ENCODE peak calls at places on chromosomes 4 and X, in five cellular contexts. One of them, this sample, is unnamed.
A peak's percentile ranks its signal among the peaks of the same experiment; 100 is the strongest.

GRCh38 chr4:71262161-71262560 is 76.7 kb upstream of the SLC4A4 start:
- DNase-seq in H1: no peak
- DNase-seq in HepG2: no peak
- DNase-seq in GM12878: no peak
- DNase-seq in NT2/D1: no peak
- DNase-seq in this sample: no peak

GRCh38 chrX:151801980-151802379 is 67.4 kb downstream of the CNGA2 start:
- DNase-seq in HepG2: no peak
- DNase-seq in GM12878: no peak
- DNase-seq in H1: no peak
- DNase-seq in NT2/D1: no peak
- DNase-seq in this sample: peak; percentile 19

GRCh38 chr4:4256799-4257198 is 8.8 kb upstream of the TMEM128 start:
- DNase-seq in GM12878: no peak
- DNase-seq in H1: no peak
- DNase-seq in NT2/D1: no peak
- DNase-seq in HepG2: no peak
- DNase-seq in this sample: no peak

GRCh38 chr4:11505225-11505971 is 76.7 kb upstream of the HS3ST1 start:
- DNase-seq in GM12878: no peak
- DNase-seq in NT2/D1: no peak
- DNase-seq in HepG2: no peak
- DNase-seq in H1: no peak
- DNase-seq in this sample: no peak

GRCh38 chr4:34633216-34633615 is 1611.1 kb downstream of the ARAP2 start:
- DNase-seq in H1: no peak
- DNase-seq in GM12878: no peak
- DNase-seq in NT2/D1: no peak
- DNase-seq in HepG2: no peak
- DNase-seq in this sample: no peak

GRCh38 chr4:140857111-140857510 is 100.9 kb upstream of the TBC1D9 start:
- DNase-seq in NT2/D1: no peak
- DNase-seq in GM12878: no peak
- DNase-seq in HepG2: no peak
- DNase-seq in H1: no peak
- DNase-seq in this sample: no peak

GRCh38 chr4:64857198-64857597 is 447.9 kb upstream of the TECRL start:
- DNase-seq in NT2/D1: no peak
- DNase-seq in HepG2: no peak
- DNase-seq in GM12878: no peak
- DNase-seq in H1: no peak
- DNase-seq in this sample: no peak

GRCh38 chr4:41541697-41542096 is 3.7 kb downstream of the LIMCH1 start:
- DNase-seq in NT2/D1: no peak
- DNase-seq in H1: no peak
- DNase-seq in HepG2: no peak
- DNase-seq in GM12878: no peak
- DNase-seq in this sample: no peak

GRCh38 chr4:142091691-142092182 is 455.4 kb downstream of the IL15 start:
- DNase-seq in HepG2: no peak
- DNase-seq in H1: no peak
- DNase-seq in NT2/D1: no peak
- DNase-seq in GM12878: no peak
- DNase-seq in this sample: no peak

GRCh38 chrX:40496728-40497127 is 84.0 kb upstream of the ATP6AP2 start:
- DNase-seq in NT2/D1: no peak
- DNase-seq in H1: no peak
- DNase-seq in HepG2: peak; percentile 4
- DNase-seq in GM12878: no peak
- DNase-seq in this sample: peak; percentile 25

GRCh38 chr4:173091362-173091761 is 77.2 kb upstream of the GALNT7 start:
- DNase-seq in NT2/D1: no peak
- DNase-seq in HepG2: no peak
- DNase-seq in H1: no peak
- DNase-seq in GM12878: no peak
- DNase-seq in this sample: no peak

GRCh38 chr4:185246453-185246852 is 37.1 kb downstream of the SNX25 start:
- DNase-seq in GM12878: no peak
- DNase-seq in NT2/D1: no peak
- DNase-seq in HepG2: no peak
- DNase-seq in H1: no peak
- DNase-seq in this sample: no peak

GRCh38 chr4:170022211-170022610 is 4.0 kb downstream of the MFAP3L start:
- DNase-seq in HepG2: no peak
- DNase-seq in GM12878: no peak
- DNase-seq in H1: no peak
- DNase-seq in NT2/D1: no peak
- DNase-seq in this sample: no peak

GRCh38 chr4:3613980-3614730 is 81.9 kb upstream of the LRPAP1 start:
- DNase-seq in H1: no peak
- DNase-seq in HepG2: peak; percentile 30
- DNase-seq in NT2/D1: no peak
- DNase-seq in GM12878: no peak
- DNase-seq in this sample: no peak

GRCh38 chr4:6730603-6731300 is 14.8 kb downstream of the BLOC1S4 start:
- DNase-seq in GM12878: no peak
- DNase-seq in HepG2: no peak
- DNase-seq in H1: no peak
- DNase-seq in NT2/D1: no peak
- DNase-seq in this sample: no peak

GRCh38 chr4:159206427-159206871 is 103.6 kb downstream of the RAPGEF2 start:
- DNase-seq in HepG2: no peak
- DNase-seq in GM12878: peak; percentile 83
- DNase-seq in H1: no peak
- DNase-seq in NT2/D1: no peak
- DNase-seq in this sample: no peak

GRCh38 chr4:41644288-41644914 is 104.1 kb downstream of the PHOX2B start:
- DNase-seq in H1: peak; percentile 99
- DNase-seq in NT2/D1: peak; percentile 55
- DNase-seq in HepG2: peak; percentile 3
- DNase-seq in GM12878: no peak
- DNase-seq in this sample: no peak

GRCh38 chrX:19698125-19698524 is 182.8 kb upstream of the MAP3K15 start:
- DNase-seq in NT2/D1: no peak
- DNase-seq in HepG2: no peak
- DNase-seq in GM12878: no peak
- DNase-seq in H1: no peak
- DNase-seq in this sample: no peak
- TF ChIP-seq SUZ12 in NT2/D1: no peak
- TF ChIP-seq SUZ12 in HepG2: no peak
- TF ChIP-seq SUZ12 in GM12878: no peak
- TF ChIP-seq SUZ12 in H1: no peak
- TF ChIP-seq SUZ12 in this sample: no peak

GRCh38 chr4:138797646-138798045 is 217.9 kb upstream of the NOCT start:
- DNase-seq in HepG2: no peak
- DNase-seq in NT2/D1: no peak
- DNase-seq in H1: no peak
- DNase-seq in GM12878: no peak
- DNase-seq in this sample: no peak

GRCh38 chr4:138802499-138802898 is 213.1 kb upstream of the NOCT start:
- DNase-seq in NT2/D1: no peak
- DNase-seq in GM12878: no peak
- DNase-seq in HepG2: no peak
- DNase-seq in H1: no peak
- DNase-seq in this sample: no peak

GRCh38 chr4:138796761-138797160 is 218.8 kb upstream of the NOCT start:
- DNase-seq in H1: no peak
- DNase-seq in NT2/D1: no peak
- DNase-seq in HepG2: no peak
- DNase-seq in GM12878: no peak
- DNase-seq in this sample: no peak

DNA sequence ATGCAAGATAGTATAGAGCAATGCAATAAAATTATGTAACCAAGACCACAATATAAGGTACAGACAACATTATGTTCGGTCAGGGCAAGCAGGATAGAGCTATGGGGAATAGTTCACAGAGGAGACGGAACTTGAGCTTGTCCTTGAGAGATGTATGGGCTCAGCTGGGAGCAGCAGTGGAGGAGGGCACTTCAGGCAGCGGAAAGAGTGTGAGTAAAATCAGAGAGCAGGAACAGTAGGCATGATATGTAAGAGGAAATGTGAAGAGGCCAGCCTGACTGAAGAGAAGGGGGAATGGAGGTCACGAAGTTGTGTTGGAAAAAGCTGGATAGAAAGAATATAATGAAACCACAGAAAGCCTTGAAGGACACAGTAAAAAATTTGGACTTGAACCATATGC is 217.2 kb upstream of the NOCT start:
- DNase-seq in GM12878: no peak
- DNase-seq in NT2/D1: no peak
- DNase-seq in HepG2: no peak
- DNase-seq in H1: no peak
- DNase-seq in this sample: no peak
- TF ChIP-seq SUZ12 in GM12878: no peak
- TF ChIP-seq SUZ12 in NT2/D1: no peak
- TF ChIP-seq SUZ12 in HepG2: no peak
- TF ChIP-seq SUZ12 in H1: no peak
- TF ChIP-seq SUZ12 in this sample: no peak

GRCh38 chr4:105145913-105146285 is 777 bp upstream of the TET2 start:
- DNase-seq in GM12878: no peak
- DNase-seq in NT2/D1: no peak
- DNase-seq in HepG2: no peak
- DNase-seq in H1: peak; percentile 66
- DNase-seq in this sample: peak; percentile 10
- TF ChIP-seq SUZ12 in GM12878: no peak
- TF ChIP-seq SUZ12 in NT2/D1: no peak
- TF ChIP-seq SUZ12 in HepG2: no peak
- TF ChIP-seq SUZ12 in H1: no peak
- TF ChIP-seq SUZ12 in this sample: no peak

DNA sequence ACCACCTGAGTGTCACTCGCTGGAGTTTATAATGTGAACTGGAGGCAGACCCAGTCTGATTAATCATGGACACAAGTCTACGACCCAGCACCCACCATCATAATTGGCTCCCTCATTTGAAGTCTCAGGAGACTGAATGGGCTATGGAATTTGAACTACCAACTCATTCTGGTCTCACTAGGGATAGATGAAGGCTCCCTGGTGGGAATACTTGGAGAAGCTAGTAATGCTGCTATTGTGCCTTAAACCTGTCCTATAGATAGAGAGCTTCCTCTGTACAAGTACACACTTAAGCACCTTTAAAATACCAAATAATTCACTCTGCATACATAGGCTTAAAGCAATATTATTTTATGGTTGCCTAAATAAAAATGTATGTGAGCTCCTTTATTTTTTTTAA is 90.8 kb upstream of the SMARCAD1 start:
- DNase-seq in HepG2: no peak
- DNase-seq in GM12878: no peak
- DNase-seq in NT2/D1: no peak
- DNase-seq in H1: no peak
- DNase-seq in this sample: no peak
- TF ChIP-seq SUZ12 in HepG2: no peak
- TF ChIP-seq SUZ12 in GM12878: no peak
- TF ChIP-seq SUZ12 in NT2/D1: no peak
- TF ChIP-seq SUZ12 in H1: no peak
- TF ChIP-seq SUZ12 in this sample: no peak

DNA sequence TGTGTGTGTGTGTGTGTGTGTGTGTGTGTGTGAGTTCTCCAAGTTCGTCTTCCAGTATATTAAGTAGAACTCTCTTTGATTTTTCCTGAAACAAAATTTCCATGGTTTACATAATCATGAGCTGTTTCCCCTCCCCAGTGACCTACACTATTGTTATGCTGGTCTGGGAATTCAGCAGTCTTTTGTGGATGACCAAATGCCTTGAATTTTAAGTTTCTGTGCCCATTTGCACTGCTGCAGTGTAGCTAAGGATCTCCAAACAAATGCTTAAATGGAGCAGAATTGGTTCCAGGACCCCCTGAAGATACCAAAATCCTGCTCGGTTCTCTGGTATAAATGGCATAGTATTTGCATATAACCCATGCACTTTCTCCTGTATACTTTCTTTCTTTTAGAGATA is 77.2 kb upstream of the SLC34A2 start:
- DNase-seq in GM12878: no peak
- DNase-seq in HepG2: no peak
- DNase-seq in NT2/D1: peak; percentile 77
- DNase-seq in H1: no peak
- DNase-seq in this sample: no peak
- TF ChIP-seq SUZ12 in GM12878: no peak
- TF ChIP-seq SUZ12 in HepG2: no peak
- TF ChIP-seq SUZ12 in NT2/D1: no peak
- TF ChIP-seq SUZ12 in H1: no peak
- TF ChIP-seq SUZ12 in this sample: no peak

GRCh38 chr4:94488667-94489066 is 36.9 kb downstream of the PDLIM5 start:
- DNase-seq in H1: no peak
- DNase-seq in GM12878: no peak
- DNase-seq in HepG2: no peak
- DNase-seq in NT2/D1: no peak
- DNase-seq in this sample: no peak
- TF ChIP-seq SUZ12 in H1: no peak
- TF ChIP-seq SUZ12 in GM12878: no peak
- TF ChIP-seq SUZ12 in HepG2: no peak
- TF ChIP-seq SUZ12 in NT2/D1: no peak
- TF ChIP-seq SUZ12 in this sample: no peak

GRCh38 chr4:27084685-27085356 is 224.2 kb downstream of the STIM2 start:
- DNase-seq in GM12878: no peak
- DNase-seq in H1: peak; percentile 73
- DNase-seq in NT2/D1: no peak
- DNase-seq in HepG2: no peak
- DNase-seq in this sample: peak; percentile 64
- TF ChIP-seq SUZ12 in GM12878: no peak
- TF ChIP-seq SUZ12 in H1: no peak
- TF ChIP-seq SUZ12 in NT2/D1: no peak
- TF ChIP-seq SUZ12 in HepG2: no peak
- TF ChIP-seq SUZ12 in this sample: no peak

This sample was measured in HEK293T.